ENCODE peak calls at places on chromosomes 6 and 20, in four cellular contexts. K, Q, Y and M are unnamed samples.

GRCh38 chr6:84061613-84062398 is 28.2 kb downstream of the MRAP2 start:
- DNase-seq in K (no peak), Q (no peak), Y (no peak), M (no peak)

GRCh38 chr6:60991427-60992028 is 1294.5 kb downstream of the KHDRBS2 start:
- DNase-seq in Y (no peak), Q (no peak), K (no peak), M (no peak)

GRCh38 chr20:11891827-11892521 is 25.7 kb upstream of the BTBD3 start:
- DNase-seq in Y (peak), K (peak), Q (peak), M (peak)

GRCh38 chr6:3214898-3215297 is 12.6 kb downstream of the TUBB2B start:
- DNase-seq in Q (no peak), K (no peak), Y (no peak), M (no peak)

GRCh38 chr6:129140571-129140970 is 257.6 kb downstream of the LAMA2 start:
- DNase-seq in Y (no peak), K (no peak), Q (no peak), M (no peak)

GRCh38 chr6:154394571-154394970 is 38.0 kb upstream of the IPCEF1 start:
- DNase-seq in Q (no peak), K (no peak), Y (no peak), M (no peak)

GRCh38 chr6:167819640-167820039 is 7.1 kb upstream of the AFDN start:
- DNase-seq in Q (no peak), K (no peak), Y (no peak), M (no peak)

GRCh38 chr6:42278131-42278853 is 60.6 kb upstream of the MRPS10 start:
- DNase-seq in K (peak), Y (no peak), Q (no peak), M (no peak)

GRCh38 chr6:159959976-159960384 is 8.9 kb upstream of the IGF2R start:
- DNase-seq in Y (no peak), K (no peak), Q (no peak), M (no peak)

GRCh38 chr6:88843040-88843439 is 120.4 kb downstream of the RNGTT start:
- DNase-seq in Y (no peak), Q (no peak), K (no peak), M (no peak)

GRCh38 chr6:73394577-73395354 is at the start of gene DDX43:
- DNase-seq in Y (peak), Q (peak), K (peak), M (no peak)

GRCh38 chr20:6692566-6693168 is 74.8 kb upstream of the BMP2 start:
- DNase-seq in K (no peak), Q (peak), Y (no peak), M (no peak)

GRCh38 chr6:33828452-33828763 is 24.6 kb upstream of the MLN start:
- DNase-seq in Y (no peak), Q (no peak), K (no peak), M (no peak)

GRCh38 chr6:18386302-18386976 is 711 bp upstream of the RNF144B start:
- DNase-seq in Y (no peak), K (no peak), Q (no peak), M (no peak)

GRCh38 chr6:158474961-158475343 is 84.9 kb upstream of the TMEM181 start:
- DNase-seq in Q (no peak), K (no peak), Y (no peak), M (no peak)

GRCh38 chr6:45901777-45902650 is 113.6 kb downstream of the CLIC5 start:
- DNase-seq in Y (no peak), K (no peak), Q (no peak), M (no peak)

GRCh38 chr6:40674170-40674569 is 87.0 kb upstream of the LRFN2 start:
- DNase-seq in Q (no peak), K (no peak), Y (no peak), M (no peak)

GRCh38 chr6:41367700-41368099 is 32.3 kb downstream of the NCR2 start:
- DNase-seq in Q (peak), Y (no peak), K (peak), M (peak)

GRCh38 chr6:164398647-164399046 is 910.8 kb downstream of the C6orf118 start:
- DNase-seq in Q (no peak), K (no peak), Y (no peak), M (no peak)

GRCh38 chr6:128739112-128739511 is 143.8 kb upstream of the LAMA2 start:
- DNase-seq in Y (no peak), K (no peak), Q (no peak), M (no peak)

GRCh38 chr6:137754366-137754765 is 112.7 kb upstream of the TNFAIP3 start:
- DNase-seq in Q (no peak), K (no peak), Y (peak), M (no peak)

GRCh38 chr20:21706345-21707195 is 1.1 kb downstream of the PAX1 start:
- DNase-seq in K (no peak), Q (no peak), Y (no peak), M (no peak)

GRCh38 chr6:27280064-27280539 is 32.0 kb downstream of the POM121L2 start:
- DNase-seq in K (peak), Y (peak), Q (no peak), M (no peak)

DNA sequence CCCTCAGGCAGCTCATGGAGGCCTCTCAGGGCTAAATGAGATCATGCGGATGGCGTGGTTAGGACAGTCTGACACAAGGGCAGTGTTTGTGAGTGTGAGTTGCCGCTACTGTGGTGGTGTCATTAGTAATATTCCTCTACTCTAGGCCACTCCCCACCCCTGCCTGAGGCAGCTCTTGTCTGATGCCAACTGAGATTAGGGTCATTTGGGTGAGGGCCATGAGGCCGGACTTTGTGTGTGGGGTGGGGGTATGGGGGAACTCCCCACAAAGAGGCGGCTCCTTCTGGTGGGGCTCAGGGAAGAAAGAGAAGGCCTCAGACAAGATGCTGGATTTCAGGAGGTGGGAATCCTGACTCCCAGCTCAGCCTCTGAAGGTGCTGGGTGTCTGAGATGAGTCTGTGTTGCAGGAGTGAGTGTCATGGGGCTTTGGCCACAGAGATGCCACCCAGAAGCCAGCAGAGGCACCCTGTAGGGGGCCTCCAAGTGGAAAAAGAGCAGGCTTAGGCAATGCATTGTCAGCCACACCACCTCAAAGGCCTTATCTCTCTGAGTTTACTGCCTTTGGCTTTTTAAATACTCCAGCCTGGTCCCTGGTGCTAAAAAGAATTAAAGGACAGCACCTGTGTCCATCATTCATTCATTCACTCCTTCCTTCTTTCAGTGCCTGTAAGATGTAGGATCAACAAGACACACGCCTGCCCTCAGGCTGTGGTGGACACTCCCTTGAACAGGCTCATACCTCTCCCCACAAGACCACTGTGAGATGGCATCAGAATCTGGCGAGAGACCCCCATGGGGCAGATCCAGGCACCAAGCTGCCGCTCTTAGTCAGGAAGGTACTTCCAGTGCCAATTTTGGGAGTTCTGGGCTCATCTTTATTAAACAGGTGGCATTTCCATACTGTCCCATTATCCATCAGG is 175.2 kb downstream of the MRPL14 start:
- DNase-seq in Y (no peak), K (no peak), Q (no peak), M (no peak)
- TF ChIP-seq CTCF in Y (no peak), K (no peak), Q (no peak), M (no peak)

GRCh38 chr20:3751664-3752385 is 15.7 kb downstream of the ADISSP start:
- DNase-seq in Q (peak), K (peak), Y (peak), M (no peak)

GRCh38 chr20:3749689-3750639 is 17.5 kb downstream of the HSPA12B start:
- DNase-seq in Q (no peak), Y (peak), K (peak), M (peak)

GRCh38 chr20:3752386-3752759 is 15.2 kb downstream of the ADISSP start:
- DNase-seq in K (no peak), Y (no peak), Q (no peak), M (no peak)

GRCh38 chr20:3753098-3753497 is 14.5 kb downstream of the ADISSP start:
- DNase-seq in K (peak), Q (peak), Y (peak), M (peak)

GRCh38 chr20:3751284-3751663 is 16.3 kb downstream of the ADISSP start:
- DNase-seq in Y (no peak), K (no peak), Q (no peak), M (no peak)
- TF ChIP-seq CTCF in Y (no peak), K (no peak), Q (no peak), M (no peak)

DNA sequence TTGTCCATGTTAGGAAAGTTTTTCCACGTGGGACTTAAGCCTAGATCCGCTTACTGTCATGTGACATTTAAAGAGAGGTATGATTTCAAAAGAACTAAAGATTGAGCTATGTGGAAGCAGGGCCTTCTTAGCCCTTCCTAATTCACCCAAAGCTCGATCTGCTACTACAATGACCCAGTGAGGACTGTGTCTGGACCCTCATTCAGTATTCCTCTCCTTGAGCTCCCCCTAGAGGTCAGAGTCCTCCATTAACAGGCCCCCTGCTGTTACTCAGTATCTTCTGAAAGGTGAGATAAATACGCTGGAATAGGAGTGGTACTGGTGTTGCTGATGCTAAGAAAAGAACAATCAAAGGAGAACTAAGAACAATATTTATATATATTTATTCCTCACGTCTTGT is 414.0 kb downstream of the GJA1 start:
- DNase-seq in Y (peak), K (peak), Q (peak), M (peak)
- TF ChIP-seq CTCF in Y (peak), K (peak), Q (peak), M (peak)

GRCh38 chr6:142304241-142304640 is 2.4 kb downstream of the ADGRG6 start:
- DNase-seq in K (no peak), Q (no peak), Y (no peak), M (no peak)
- TF ChIP-seq CTCF in K (no peak), Q (no peak), Y (no peak), M (no peak)